ENCODE peak calls at places on chromosomes 16 and 17, in eight cellular contexts. B is upper lobe of left lung, M is foreskin fibroblast, N is WTC11, J is NCI-H774, R is head of caudate nucleus, C is NCI-H1436, D is RWPE1. E is an unnamed sample.

GRCh38 chr16:505479-506245 is 21.9 kb upstream of the CAPN15 start:
- DNase-seq in M (no peak), J (no peak), B (no peak), R (peak; percentile 82), C (no peak), N (no peak), D (no peak), E (no peak)

GRCh38 chr17:1997146-1997586 is 28.0 kb downstream of the RTN4RL1 start:
- DNase-seq in B (no peak), C (no peak), J (no peak), N (no peak), M (no peak), R (peak; percentile 25), D (no peak), E (no peak)

GRCh38 chr17:78324391-78325075 is 35.3 kb downstream of the SOCS3 start:
- DNase-seq in M (peak; percentile 92), D (no peak), R (peak; percentile 64), J (no peak), B (peak; percentile 87), N (peak; percentile 53), C (no peak), E (peak; percentile 59)

GRCh38 chr16:85284138-85284897 is 172.0 kb upstream of the CIBAR2 start:
- DNase-seq in N (no peak), C (no peak), B (peak; percentile 59), D (no peak), M (no peak), J (no peak), R (no peak), E (peak; percentile 70)

GRCh38 chr17:56960596-56961538 is at the start of gene COIL:
- DNase-seq in D (peak; percentile 88), M (peak; percentile 96), B (peak; percentile 94), N (peak; percentile 94), R (peak; percentile 93), C (peak; percentile 97), J (peak; percentile 95), E (peak; percentile 91)

GRCh38 chr17:31099051-31099450 is 4.3 kb downstream of the NF1 start:
- DNase-seq in D (no peak), J (no peak), C (no peak), N (no peak), R (no peak), M (no peak), B (no peak), E (no peak)

GRCh38 chr17:20779521-20779920 is 200.0 kb downstream of the CDRT15L2 start:
- DNase-seq in R (no peak), N (no peak), C (no peak), J (no peak), M (no peak), D (no peak), B (no peak), E (no peak)

GRCh38 chr17:17041018-17041521 is 1.2 kb upstream of the MPRIP start:
- DNase-seq in R (peak; percentile 80), D (peak; percentile 49), C (no peak), J (no peak), M (peak; percentile 74), B (no peak), N (no peak), E (no peak)

GRCh38 chr17:6651483-6652452 is at the start of the genes C17orf100 and MED31:
- DNase-seq in J (peak; percentile 67), R (peak; percentile 92), D (peak; percentile 96), C (peak; percentile 87), M (peak; percentile 98), B (peak; percentile 99), N (peak; percentile 94), E (peak; percentile 92)

GRCh38 chr17:38464723-38465419 is 36.6 kb downstream of the ARHGAP23 start:
- DNase-seq in J (no peak), D (peak; percentile 88), B (peak; percentile 93), M (peak; percentile 99), R (peak; percentile 90), C (peak; percentile 67), N (no peak), E (peak; percentile 79)

GRCh38 chr17:19958023-19958422 is 19.6 kb downstream of the AKAP10 start:
- DNase-seq in R (no peak), M (peak; percentile 89), D (peak; percentile 70), C (no peak), B (no peak), J (no peak), N (no peak), E (no peak)

GRCh38 chr16:79815049-79815448 is 214.5 kb upstream of the MAF start:
- DNase-seq in C (no peak), B (no peak), R (no peak), M (no peak), N (no peak), D (no peak), J (no peak), E (no peak)

GRCh38 chr17:81339502-81340296 is 44.6 kb upstream of the SLC38A10 start:
- DNase-seq in M (no peak), D (no peak), J (no peak), C (no peak), B (peak; percentile 67), N (no peak), R (no peak), E (no peak)

GRCh38 chr17:35856603-35857002 is 12.1 kb downstream of the HEATR9 start:
- DNase-seq in M (peak; percentile 29), R (no peak), J (no peak), C (no peak), B (no peak), D (no peak), N (no peak), E (no peak)

GRCh38 chr17:35801583-35802224 is 6.3 kb upstream of the MMP28 start:
- DNase-seq in N (no peak), C (peak; percentile 79), D (no peak), J (no peak), R (peak; percentile 62), M (peak; percentile 81), B (no peak), E (peak; percentile 89)

GRCh38 chr17:79921411-79922160 is 82.3 kb upstream of the CBX4 start:
- DNase-seq in C (no peak), D (no peak), N (no peak), M (peak; percentile 27), R (no peak), B (peak; percentile 53), J (no peak), E (no peak)

E was measured in cerebellar cortex.